ENCODE peak calls at places on chromosomes 12 and 14, in nine cellular contexts. V, T, P, R, Q, F, C, H and L are unnamed samples.

GRCh38 chr12:67774983-67775587 is 126.5 kb downstream of the DYRK2 start:
- DNase-seq in V (no peak), T (no peak), P (no peak), R (peak; percentile 32), Q (no peak), F (no peak), C (no peak), H (no peak), L (no peak)

GRCh38 chr12:131250028-131250950 is 296.6 kb downstream of the ADGRD1 start:
- DNase-seq in V (peak; percentile 63), T (peak; percentile 82), P (peak; percentile 65), R (no peak), Q (no peak), F (no peak), C (no peak), H (peak; percentile 27), L (no peak)

GRCh38 chr14:68978550-68978911 is 571 bp downstream of the ACTN1 start:
- DNase-seq in V (peak; percentile 89), T (peak; percentile 48), P (peak; percentile 88), R (no peak), Q (peak; percentile 82), F (peak; percentile 61), C (peak; percentile 68), H (peak; percentile 60), L (peak; percentile 16)

GRCh38 chr12:111197545-111197944 is 171.3 kb downstream of the PHETA1 start:
- DNase-seq in V (no peak), T (no peak), P (no peak), R (no peak), Q (no peak), F (no peak), C (no peak), H (no peak), L (no peak)

GRCh38 chr12:56267443-56268071 is 815 bp downstream of the COQ10A start:
- DNase-seq in V (peak; percentile 79), T (peak; percentile 48), P (no peak), R (no peak), Q (peak; percentile 37), F (no peak), C (no peak), H (no peak), L (no peak)

GRCh38 chr14:70838076-70838475 is 28.8 kb upstream of the MAP3K9 start:
- DNase-seq in V (no peak), T (no peak), P (no peak), R (no peak), Q (peak; percentile 59), F (no peak), C (no peak), H (no peak), L (no peak)

GRCh38 chr12:114407566-114408411 is 1.8 kb upstream of the TBX5 start:
- DNase-seq in V (no peak), T (no peak), P (no peak), R (no peak), Q (peak; percentile 35), F (no peak), C (no peak), H (no peak), L (no peak)

GRCh38 chr14:61147898-61148549 is 133.1 kb downstream of the TMEM30B start:
- DNase-seq in V (peak; percentile 71), T (no peak), P (no peak), R (no peak), Q (no peak), F (no peak), C (peak; percentile 80), H (no peak), L (no peak)

GRCh38 chr14:67510121-67510520 is 21.6 kb upstream of the TMEM229B start:
- DNase-seq in V (no peak), T (no peak), P (no peak), R (no peak), Q (no peak), F (no peak), C (no peak), H (no peak), L (no peak)

GRCh38 chr12:118495296-118495695 is 118.9 kb downstream of the SUDS3 start:
- DNase-seq in V (no peak), T (no peak), P (no peak), R (no peak), Q (no peak), F (no peak), C (no peak), H (no peak), L (no peak)

GRCh38 chr12:76685246-76685678 is 78.7 kb upstream of the ZDHHC17 start:
- DNase-seq in V (no peak), T (peak; percentile 34), P (no peak), R (no peak), Q (peak; percentile 19), F (no peak), C (no peak), H (peak; percentile 80), L (no peak)

GRCh38 chr12:48002773-48003218 is 1.5 kb downstream of the COL2A1 start:
- DNase-seq in V (peak; percentile 74), T (peak; percentile 44), P (peak; percentile 87), R (no peak), Q (peak; percentile 75), F (no peak), C (no peak), H (no peak), L (no peak)

GRCh38 chr14:100524933-100525243 is 62.3 kb downstream of the BEGAIN start:
- DNase-seq in V (peak; percentile 39), T (peak; percentile 55), P (peak; percentile 74), R (no peak), Q (peak; percentile 35), F (peak; percentile 20), C (no peak), H (peak; percentile 47), L (peak; percentile 23)

DNA sequence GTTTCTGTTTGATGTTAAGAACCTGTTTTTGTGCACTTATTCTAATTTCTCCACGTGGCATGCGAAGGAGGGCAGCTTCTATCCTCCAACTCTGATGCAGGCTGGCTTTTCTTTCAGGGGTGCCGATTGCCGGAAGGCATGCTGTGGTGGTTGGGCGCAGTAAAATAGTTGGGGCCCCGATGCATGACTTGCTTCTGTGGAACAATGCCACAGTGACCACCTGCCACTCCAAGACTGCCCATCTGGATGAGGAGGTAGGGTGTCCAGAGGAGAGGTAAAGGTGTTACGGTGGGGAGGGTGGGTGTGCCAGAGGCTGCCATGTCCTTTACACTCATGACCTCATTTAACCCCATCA is 29.6 kb downstream of the MTHFD1 start:
- DNase-seq in V (no peak), T (no peak), P (no peak), R (no peak), Q (no peak), F (no peak), C (no peak), H (no peak), L (no peak)
- H3K36me3 ChIP-seq in V (peaks cover 36% of the 10 kb centered on the region), T (no peaks in the 10 kb centered on the region), P (peaks cover 5% of the 10 kb centered on the region), R (peaks cover 27% of the 10 kb centered on the region), Q (no peaks in the 10 kb centered on the region), F (peaks cover 11% of the 10 kb centered on the region), C (peaks cover 11% of the 10 kb centered on the region), H (peaks cover 73% of the 10 kb centered on the region), L (peaks cover 40% of the 10 kb centered on the region)

GRCh38 chr14:92890830-92891598 is 31.9 kb upstream of the CHGA start:
- DNase-seq in V (no peak), T (no peak), P (no peak), R (no peak), Q (peak; percentile 19), F (no peak), C (no peak), H (no peak), L (no peak)
- H3K27ac ChIP-seq in V (no peak overlapping the region), T (no peak overlapping the region), P (no peak overlapping the region), R (no peak overlapping the region), Q (no peak overlapping the region), F (no peak overlapping the region), C (no peak overlapping the region), H (no peak overlapping the region), L (no peak overlapping the region)

DNA sequence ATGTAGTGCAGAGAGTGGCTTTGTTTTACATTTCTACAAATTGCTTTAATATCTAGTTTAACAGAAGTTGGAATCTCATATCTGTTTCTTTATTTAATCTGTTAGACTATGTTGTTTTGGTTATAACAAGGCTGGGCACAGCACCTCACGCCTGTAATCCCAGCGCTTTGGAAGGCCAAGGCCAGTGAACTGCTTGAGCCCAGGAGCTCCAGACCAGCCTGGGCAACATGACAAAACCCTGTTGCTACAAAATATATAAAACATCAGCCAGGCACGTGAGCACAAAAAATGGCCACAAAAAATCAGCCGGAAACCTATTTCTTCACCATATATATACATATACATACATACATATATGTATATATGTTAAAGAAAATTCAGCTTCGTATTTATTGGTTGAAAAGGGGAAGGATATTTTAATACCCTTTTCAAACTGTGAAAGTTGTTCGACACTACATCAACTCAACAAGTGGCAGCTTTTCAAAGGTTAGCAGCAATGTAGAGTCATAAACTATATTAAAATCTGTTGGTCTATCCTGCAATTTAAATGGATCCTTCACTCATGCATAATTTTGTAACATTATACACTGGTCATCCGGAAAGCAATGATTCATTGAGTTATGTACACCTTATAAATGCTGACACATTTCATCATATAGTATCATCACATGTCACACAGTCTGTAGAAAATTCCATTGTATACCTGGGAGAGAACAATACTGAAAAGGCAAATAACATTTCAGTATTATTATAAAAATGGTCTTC is 7.1 kb downstream of the NR2C1 start:
- DNase-seq in V (no peak), T (peak; percentile 80), P (no peak), R (no peak), Q (no peak), F (no peak), C (no peak), H (no peak), L (no peak)
- H3K36me3 ChIP-seq in V (peaks cover 10% of the 10 kb centered on the region), T (no peaks in the 10 kb centered on the region), P (peaks cover 2% of the 10 kb centered on the region), R (peaks cover 13% of the 10 kb centered on the region), Q (no peaks in the 10 kb centered on the region), F (peaks cover 20% of the 10 kb centered on the region), C (no peaks in the 10 kb centered on the region), H (peaks cover 40% of the 10 kb centered on the region), L (no peaks in the 10 kb centered on the region)

GRCh38 chr12:1199700-1200099 is 208.7 kb downstream of the ERC1 start:
- DNase-seq in V (no peak), T (no peak), P (no peak), R (no peak), Q (no peak), F (no peak), C (no peak), H (no peak), L (no peak)

GRCh38 chr12:1203735-1204019 is 212.7 kb downstream of the ERC1 start:
- DNase-seq in V (no peak), T (no peak), P (no peak), R (no peak), Q (no peak), F (no peak), C (no peak), H (no peak), L (no peak)

GRCh38 chr12:1204581-1205121 is 213.6 kb downstream of the ERC1 start:
- DNase-seq in V (no peak), T (no peak), P (no peak), R (no peak), Q (no peak), F (no peak), C (no peak), H (no peak), L (peak; percentile 23)

GRCh38 chr12:1201030-1201429 is 210.0 kb downstream of the ERC1 start:
- DNase-seq in V (no peak), T (no peak), P (no peak), R (no peak), Q (no peak), F (no peak), C (no peak), H (no peak), L (no peak)

DNA sequence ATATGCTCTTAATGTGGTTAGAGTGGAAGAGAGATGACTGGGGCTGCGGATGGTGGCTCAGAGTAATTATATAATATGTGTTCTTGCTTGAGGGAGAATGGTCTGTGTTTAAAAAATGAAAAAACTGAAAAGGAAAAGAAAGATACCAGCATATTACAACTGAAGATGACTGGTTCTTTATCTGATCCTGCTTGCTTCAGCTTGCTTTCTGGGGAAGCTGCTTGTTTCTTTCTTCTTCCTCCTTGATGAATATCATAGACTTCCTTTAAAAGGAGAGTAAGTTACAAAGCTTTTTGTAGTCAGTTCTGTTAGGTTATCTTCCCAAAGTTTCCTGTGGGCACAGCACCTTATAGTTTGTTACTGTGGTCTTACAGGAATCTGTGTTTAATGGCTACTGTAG is 210.9 kb downstream of the ERC1 start:
- DNase-seq in V (no peak), T (no peak), P (no peak), R (no peak), Q (no peak), F (no peak), C (no peak), H (no peak), L (no peak)
- H3K27ac ChIP-seq in V (no peak overlapping the region), T (peak overlapping the region; percentile 42), P (no peak overlapping the region), R (peak overlapping the region; percentile 77), Q (peak overlapping the region; percentile 11), F (no peak overlapping the region), C (no peak overlapping the region), H (no peak overlapping the region), L (no peak overlapping the region)